ENCODE peak calls at places on chromosomes 6 and 20, in seven cellular contexts. One of them, this sample, is unnamed.

GRCh38 chr6:40159865-40160264 is 225.6 kb upstream of the MOCS1 start:
- DNase-seq in iris pigment epithelial cell: no peak
- DNase-seq in bronchial epithelial cell: no peak
- DNase-seq in Panc1: no peak
- DNase-seq in activated T-helper 1 cell treated with anti-CD3 and anti-CD28 coated beads, Interleukin-12 subunit alpha, Interleukin-12 subunit beta, Interleukin-2, Interleukin-4 antibody, amounts not matched to agents 30 ng/mL and 10 ng/mL and 1 ng/mL, durations not matched to agents 14 hours and 24 hours and 36 hours: no peak
- DNase-seq in stimulated activated CD4-positive, alpha-beta T cell treated with anti-CD3 and anti-CD28 coated beads, Interleukin-2, amount 100 ng/mL, for 48 hours: no peak
- DNase-seq in T-helper 1 cell: no peak
- DNase-seq in this sample: no peak

GRCh38 chr20:45320948-45321595 is 13.0 kb upstream of the MATN4 start:
- DNase-seq in iris pigment epithelial cell: no peak
- DNase-seq in bronchial epithelial cell: no peak
- DNase-seq in Panc1: no peak
- DNase-seq in activated T-helper 1 cell treated with anti-CD3 and anti-CD28 coated beads, Interleukin-12 subunit alpha, Interleukin-12 subunit beta, Interleukin-2, Interleukin-4 antibody, amounts not matched to agents 30 ng/mL and 10 ng/mL and 1 ng/mL, durations not matched to agents 14 hours and 24 hours and 36 hours: no peak
- DNase-seq in stimulated activated CD4-positive, alpha-beta T cell treated with anti-CD3 and anti-CD28 coated beads, Interleukin-2, amount 100 ng/mL, for 48 hours: no peak
- DNase-seq in T-helper 1 cell: no peak
- DNase-seq in this sample: no peak

GRCh38 chr20:46215913-46216707 is 92.2 kb downstream of the CDH22 start:
- DNase-seq in iris pigment epithelial cell: peak; percentile 52
- DNase-seq in bronchial epithelial cell: no peak
- DNase-seq in Panc1: no peak
- DNase-seq in activated T-helper 1 cell treated with anti-CD3 and anti-CD28 coated beads, Interleukin-12 subunit alpha, Interleukin-12 subunit beta, Interleukin-2, Interleukin-4 antibody, amounts not matched to agents 30 ng/mL and 10 ng/mL and 1 ng/mL, durations not matched to agents 14 hours and 24 hours and 36 hours: no peak
- DNase-seq in stimulated activated CD4-positive, alpha-beta T cell treated with anti-CD3 and anti-CD28 coated beads, Interleukin-2, amount 100 ng/mL, for 48 hours: no peak
- DNase-seq in T-helper 1 cell: no peak
- DNase-seq in this sample: peak; percentile 13

GRCh38 chr6:1611322-1611571 is 1.5 kb downstream of the FOXC1 start:
- DNase-seq in iris pigment epithelial cell: peak; percentile 41
- DNase-seq in bronchial epithelial cell: no peak
- DNase-seq in Panc1: no peak
- DNase-seq in activated T-helper 1 cell treated with anti-CD3 and anti-CD28 coated beads, Interleukin-12 subunit alpha, Interleukin-12 subunit beta, Interleukin-2, Interleukin-4 antibody, amounts not matched to agents 30 ng/mL and 10 ng/mL and 1 ng/mL, durations not matched to agents 14 hours and 24 hours and 36 hours: no peak
- DNase-seq in stimulated activated CD4-positive, alpha-beta T cell treated with anti-CD3 and anti-CD28 coated beads, Interleukin-2, amount 100 ng/mL, for 48 hours: no peak
- DNase-seq in T-helper 1 cell: no peak
- DNase-seq in this sample: no peak

GRCh38 chr6:165390475-165390874 is 81.1 kb upstream of the C6orf118 start:
- DNase-seq in iris pigment epithelial cell: no peak
- DNase-seq in bronchial epithelial cell: no peak
- DNase-seq in Panc1: no peak
- DNase-seq in activated T-helper 1 cell treated with anti-CD3 and anti-CD28 coated beads, Interleukin-12 subunit alpha, Interleukin-12 subunit beta, Interleukin-2, Interleukin-4 antibody, amounts not matched to agents 30 ng/mL and 10 ng/mL and 1 ng/mL, durations not matched to agents 14 hours and 24 hours and 36 hours: no peak
- DNase-seq in stimulated activated CD4-positive, alpha-beta T cell treated with anti-CD3 and anti-CD28 coated beads, Interleukin-2, amount 100 ng/mL, for 48 hours: no peak
- DNase-seq in T-helper 1 cell: no peak
- DNase-seq in this sample: no peak

GRCh38 chr20:45306431-45306982 is at the start of gene RBPJL:
- DNase-seq in iris pigment epithelial cell: no peak
- DNase-seq in bronchial epithelial cell: no peak
- DNase-seq in Panc1: no peak
- DNase-seq in activated T-helper 1 cell treated with anti-CD3 and anti-CD28 coated beads, Interleukin-12 subunit alpha, Interleukin-12 subunit beta, Interleukin-2, Interleukin-4 antibody, amounts not matched to agents 30 ng/mL and 10 ng/mL and 1 ng/mL, durations not matched to agents 14 hours and 24 hours and 36 hours: peak; percentile 28
- DNase-seq in stimulated activated CD4-positive, alpha-beta T cell treated with anti-CD3 and anti-CD28 coated beads, Interleukin-2, amount 100 ng/mL, for 48 hours: peak; percentile 47
- DNase-seq in T-helper 1 cell: no peak
- DNase-seq in this sample: no peak

GRCh38 chr20:47454298-47455132 is 47.2 kb upstream of the NCOA3 start:
- DNase-seq in iris pigment epithelial cell: peak; percentile 36
- DNase-seq in bronchial epithelial cell: no peak
- DNase-seq in Panc1: no peak
- DNase-seq in activated T-helper 1 cell treated with anti-CD3 and anti-CD28 coated beads, Interleukin-12 subunit alpha, Interleukin-12 subunit beta, Interleukin-2, Interleukin-4 antibody, amounts not matched to agents 30 ng/mL and 10 ng/mL and 1 ng/mL, durations not matched to agents 14 hours and 24 hours and 36 hours: no peak
- DNase-seq in stimulated activated CD4-positive, alpha-beta T cell treated with anti-CD3 and anti-CD28 coated beads, Interleukin-2, amount 100 ng/mL, for 48 hours: no peak
- DNase-seq in T-helper 1 cell: no peak
- DNase-seq in this sample: no peak

GRCh38 chr6:148177589-148178233 is 164.9 kb upstream of the SASH1 start:
- DNase-seq in iris pigment epithelial cell: peak; percentile 44
- DNase-seq in bronchial epithelial cell: peak; percentile 37
- DNase-seq in Panc1: no peak
- DNase-seq in activated T-helper 1 cell treated with anti-CD3 and anti-CD28 coated beads, Interleukin-12 subunit alpha, Interleukin-12 subunit beta, Interleukin-2, Interleukin-4 antibody, amounts not matched to agents 30 ng/mL and 10 ng/mL and 1 ng/mL, durations not matched to agents 14 hours and 24 hours and 36 hours: no peak
- DNase-seq in stimulated activated CD4-positive, alpha-beta T cell treated with anti-CD3 and anti-CD28 coated beads, Interleukin-2, amount 100 ng/mL, for 48 hours: peak; percentile 43
- DNase-seq in T-helper 1 cell: no peak
- DNase-seq in this sample: no peak

GRCh38 chr6:37624121-37624520 is 73.6 kb downstream of the MDGA1 start:
- DNase-seq in iris pigment epithelial cell: no peak
- DNase-seq in bronchial epithelial cell: peak; percentile 82
- DNase-seq in Panc1: no peak
- DNase-seq in activated T-helper 1 cell treated with anti-CD3 and anti-CD28 coated beads, Interleukin-12 subunit alpha, Interleukin-12 subunit beta, Interleukin-2, Interleukin-4 antibody, amounts not matched to agents 30 ng/mL and 10 ng/mL and 1 ng/mL, durations not matched to agents 14 hours and 24 hours and 36 hours: no peak
- DNase-seq in stimulated activated CD4-positive, alpha-beta T cell treated with anti-CD3 and anti-CD28 coated beads, Interleukin-2, amount 100 ng/mL, for 48 hours: no peak
- DNase-seq in T-helper 1 cell: no peak
- DNase-seq in this sample: peak; percentile 9

GRCh38 chr6:78611886-78612480 is 255.4 kb upstream of the IRAK1BP1 start:
- DNase-seq in iris pigment epithelial cell: peak; percentile 32
- DNase-seq in bronchial epithelial cell: peak; percentile 45
- DNase-seq in Panc1: no peak
- DNase-seq in activated T-helper 1 cell treated with anti-CD3 and anti-CD28 coated beads, Interleukin-12 subunit alpha, Interleukin-12 subunit beta, Interleukin-2, Interleukin-4 antibody, amounts not matched to agents 30 ng/mL and 10 ng/mL and 1 ng/mL, durations not matched to agents 14 hours and 24 hours and 36 hours: no peak
- DNase-seq in stimulated activated CD4-positive, alpha-beta T cell treated with anti-CD3 and anti-CD28 coated beads, Interleukin-2, amount 100 ng/mL, for 48 hours: no peak
- DNase-seq in T-helper 1 cell: no peak
- DNase-seq in this sample: no peak